ENCODE peak calls at places on chromosomes 2 and 18, in ten cellular contexts. One of them, this sample, is unnamed.

GRCh38 chr2:230873670-230874401 is 9.1 kb downstream of the ITM2C start:
- DNase-seq in stimulated activated CD8-positive, alpha-beta memory T cell treated with anti-CD3 and anti-CD28 coated beads, Interleukin-15, amount 100 ng/mL, for 24 hours: no peak
- DNase-seq in CD8-positive, alpha-beta memory T cell: no peak
- DNase-seq in osteoblast: peak; percentile 80
- DNase-seq in stimulated activated CD4-positive, alpha-beta T cell treated with anti-CD3 and anti-CD28 coated beads, Interleukin-15, amount 100 ng/mL, for 1 hour: no peak
- DNase-seq in EL: no peak
- DNase-seq in astrocyte of the cerebellum: no peak
- DNase-seq in EH: no peak
- DNase-seq in GM12864: peak; percentile 76
- DNase-seq in NCI-H1105: no peak
- DNase-seq in this sample: no peak

GRCh38 chr2:40440835-40441234 is 11.1 kb downstream of the SLC8A1 start:
- DNase-seq in stimulated activated CD8-positive, alpha-beta memory T cell treated with anti-CD3 and anti-CD28 coated beads, Interleukin-15, amount 100 ng/mL, for 24 hours: no peak
- DNase-seq in CD8-positive, alpha-beta memory T cell: no peak
- DNase-seq in osteoblast: no peak
- DNase-seq in stimulated activated CD4-positive, alpha-beta T cell treated with anti-CD3 and anti-CD28 coated beads, Interleukin-15, amount 100 ng/mL, for 1 hour: no peak
- DNase-seq in EL: no peak
- DNase-seq in astrocyte of the cerebellum: no peak
- DNase-seq in EH: peak; percentile 83
- DNase-seq in GM12864: no peak
- DNase-seq in NCI-H1105: no peak
- DNase-seq in this sample: no peak

GRCh38 chr2:136751406-136751805 is 13.9 kb upstream of the THSD7B start:
- DNase-seq in stimulated activated CD8-positive, alpha-beta memory T cell treated with anti-CD3 and anti-CD28 coated beads, Interleukin-15, amount 100 ng/mL, for 24 hours: no peak
- DNase-seq in CD8-positive, alpha-beta memory T cell: no peak
- DNase-seq in osteoblast: no peak
- DNase-seq in stimulated activated CD4-positive, alpha-beta T cell treated with anti-CD3 and anti-CD28 coated beads, Interleukin-15, amount 100 ng/mL, for 1 hour: no peak
- DNase-seq in EL: no peak
- DNase-seq in astrocyte of the cerebellum: no peak
- DNase-seq in EH: no peak
- DNase-seq in GM12864: no peak
- DNase-seq in NCI-H1105: no peak
- DNase-seq in this sample: no peak

GRCh38 chr2:60480089-60480773 is 73.2 kb downstream of the BCL11A start:
- DNase-seq in stimulated activated CD8-positive, alpha-beta memory T cell treated with anti-CD3 and anti-CD28 coated beads, Interleukin-15, amount 100 ng/mL, for 24 hours: no peak
- DNase-seq in CD8-positive, alpha-beta memory T cell: no peak
- DNase-seq in osteoblast: no peak
- DNase-seq in stimulated activated CD4-positive, alpha-beta T cell treated with anti-CD3 and anti-CD28 coated beads, Interleukin-15, amount 100 ng/mL, for 1 hour: no peak
- DNase-seq in EL: peak; percentile 4
- DNase-seq in astrocyte of the cerebellum: no peak
- DNase-seq in EH: no peak
- DNase-seq in GM12864: no peak
- DNase-seq in NCI-H1105: no peak
- DNase-seq in this sample: no peak

GRCh38 chr18:79605481-79605880 is 74.1 kb upstream of the CTDP1 start:
- DNase-seq in stimulated activated CD8-positive, alpha-beta memory T cell treated with anti-CD3 and anti-CD28 coated beads, Interleukin-15, amount 100 ng/mL, for 24 hours: no peak
- DNase-seq in CD8-positive, alpha-beta memory T cell: no peak
- DNase-seq in osteoblast: peak; percentile 32
- DNase-seq in stimulated activated CD4-positive, alpha-beta T cell treated with anti-CD3 and anti-CD28 coated beads, Interleukin-15, amount 100 ng/mL, for 1 hour: no peak
- DNase-seq in EL: no peak
- DNase-seq in astrocyte of the cerebellum: no peak
- DNase-seq in EH: no peak
- DNase-seq in GM12864: no peak
- DNase-seq in NCI-H1105: no peak
- DNase-seq in this sample: no peak

GRCh38 chr2:133171396-133172004 is 396.8 kb downstream of the NCKAP5 start:
- DNase-seq in stimulated activated CD8-positive, alpha-beta memory T cell treated with anti-CD3 and anti-CD28 coated beads, Interleukin-15, amount 100 ng/mL, for 24 hours: no peak
- DNase-seq in CD8-positive, alpha-beta memory T cell: no peak
- DNase-seq in osteoblast: peak; percentile 52
- DNase-seq in stimulated activated CD4-positive, alpha-beta T cell treated with anti-CD3 and anti-CD28 coated beads, Interleukin-15, amount 100 ng/mL, for 1 hour: no peak
- DNase-seq in EL: peak; percentile 68
- DNase-seq in astrocyte of the cerebellum: peak; percentile 66
- DNase-seq in EH: peak; percentile 71
- DNase-seq in GM12864: peak; percentile 8
- DNase-seq in NCI-H1105: peak; percentile 33
- DNase-seq in this sample: peak; percentile 86

GRCh38 chr2:57869763-57870344 is 176.8 kb upstream of the VRK2 start:
- DNase-seq in stimulated activated CD8-positive, alpha-beta memory T cell treated with anti-CD3 and anti-CD28 coated beads, Interleukin-15, amount 100 ng/mL, for 24 hours: no peak
- DNase-seq in CD8-positive, alpha-beta memory T cell: no peak
- DNase-seq in osteoblast: no peak
- DNase-seq in stimulated activated CD4-positive, alpha-beta T cell treated with anti-CD3 and anti-CD28 coated beads, Interleukin-15, amount 100 ng/mL, for 1 hour: no peak
- DNase-seq in EL: no peak
- DNase-seq in astrocyte of the cerebellum: no peak
- DNase-seq in EH: no peak
- DNase-seq in GM12864: no peak
- DNase-seq in NCI-H1105: peak; percentile 31
- DNase-seq in this sample: peak; percentile 90

GRCh38 chr18:36402765-36403396 is 105.4 kb downstream of the FHOD3 start:
- DNase-seq in stimulated activated CD8-positive, alpha-beta memory T cell treated with anti-CD3 and anti-CD28 coated beads, Interleukin-15, amount 100 ng/mL, for 24 hours: no peak
- DNase-seq in CD8-positive, alpha-beta memory T cell: no peak
- DNase-seq in osteoblast: no peak
- DNase-seq in stimulated activated CD4-positive, alpha-beta T cell treated with anti-CD3 and anti-CD28 coated beads, Interleukin-15, amount 100 ng/mL, for 1 hour: no peak
- DNase-seq in EL: no peak
- DNase-seq in astrocyte of the cerebellum: peak; percentile 81
- DNase-seq in EH: no peak
- DNase-seq in GM12864: no peak
- DNase-seq in NCI-H1105: no peak
- DNase-seq in this sample: no peak

GRCh38 chr2:119753041-119753929 is 6.4 kb upstream of the PTPN4 start:
- DNase-seq in stimulated activated CD8-positive, alpha-beta memory T cell treated with anti-CD3 and anti-CD28 coated beads, Interleukin-15, amount 100 ng/mL, for 24 hours: no peak
- DNase-seq in CD8-positive, alpha-beta memory T cell: peak; percentile 47
- DNase-seq in osteoblast: no peak
- DNase-seq in stimulated activated CD4-positive, alpha-beta T cell treated with anti-CD3 and anti-CD28 coated beads, Interleukin-15, amount 100 ng/mL, for 1 hour: no peak
- DNase-seq in EL: peak; percentile 47
- DNase-seq in astrocyte of the cerebellum: no peak
- DNase-seq in EH: peak; percentile 59
- DNase-seq in GM12864: no peak
- DNase-seq in NCI-H1105: no peak
- DNase-seq in this sample: peak; percentile 35

GRCh38 chr2:191666733-191667132 is 11.2 kb upstream of the NABP1 start:
- DNase-seq in stimulated activated CD8-positive, alpha-beta memory T cell treated with anti-CD3 and anti-CD28 coated beads, Interleukin-15, amount 100 ng/mL, for 24 hours: no peak
- DNase-seq in CD8-positive, alpha-beta memory T cell: no peak
- DNase-seq in osteoblast: no peak
- DNase-seq in stimulated activated CD4-positive, alpha-beta T cell treated with anti-CD3 and anti-CD28 coated beads, Interleukin-15, amount 100 ng/mL, for 1 hour: no peak
- DNase-seq in EL: peak; percentile 73
- DNase-seq in astrocyte of the cerebellum: no peak
- DNase-seq in EH: peak; percentile 44
- DNase-seq in GM12864: peak; percentile 77
- DNase-seq in NCI-H1105: no peak
- DNase-seq in this sample: no peak

GRCh38 chr2:240611601-240612210 is 13.6 kb upstream of the GPR35 start:
- DNase-seq in stimulated activated CD8-positive, alpha-beta memory T cell treated with anti-CD3 and anti-CD28 coated beads, Interleukin-15, amount 100 ng/mL, for 24 hours: no peak
- DNase-seq in CD8-positive, alpha-beta memory T cell: no peak
- DNase-seq in osteoblast: peak; percentile 10
- DNase-seq in stimulated activated CD4-positive, alpha-beta T cell treated with anti-CD3 and anti-CD28 coated beads, Interleukin-15, amount 100 ng/mL, for 1 hour: no peak
- DNase-seq in EL: no peak
- DNase-seq in astrocyte of the cerebellum: no peak
- DNase-seq in EH: no peak
- DNase-seq in GM12864: no peak
- DNase-seq in NCI-H1105: no peak
- DNase-seq in this sample: no peak

GRCh38 chr18:36464126-36464651 is 166.7 kb downstream of the FHOD3 start:
- DNase-seq in stimulated activated CD8-positive, alpha-beta memory T cell treated with anti-CD3 and anti-CD28 coated beads, Interleukin-15, amount 100 ng/mL, for 24 hours: no peak
- DNase-seq in CD8-positive, alpha-beta memory T cell: no peak
- DNase-seq in osteoblast: no peak
- DNase-seq in stimulated activated CD4-positive, alpha-beta T cell treated with anti-CD3 and anti-CD28 coated beads, Interleukin-15, amount 100 ng/mL, for 1 hour: no peak
- DNase-seq in EL: no peak
- DNase-seq in astrocyte of the cerebellum: no peak
- DNase-seq in EH: no peak
- DNase-seq in GM12864: no peak
- DNase-seq in NCI-H1105: no peak
- DNase-seq in this sample: no peak

GRCh38 chr2:150878347-150878746 is 383.3 kb downstream of the RBM43 start:
- DNase-seq in stimulated activated CD8-positive, alpha-beta memory T cell treated with anti-CD3 and anti-CD28 coated beads, Interleukin-15, amount 100 ng/mL, for 24 hours: no peak
- DNase-seq in CD8-positive, alpha-beta memory T cell: no peak
- DNase-seq in osteoblast: no peak
- DNase-seq in stimulated activated CD4-positive, alpha-beta T cell treated with anti-CD3 and anti-CD28 coated beads, Interleukin-15, amount 100 ng/mL, for 1 hour: no peak
- DNase-seq in EL: peak; percentile 60
- DNase-seq in astrocyte of the cerebellum: no peak
- DNase-seq in EH: peak; percentile 49
- DNase-seq in GM12864: no peak
- DNase-seq in NCI-H1105: no peak
- DNase-seq in this sample: no peak

GRCh38 chr2:217551229-217551909 is 451.4 kb downstream of the TNS1 start:
- DNase-seq in stimulated activated CD8-positive, alpha-beta memory T cell treated with anti-CD3 and anti-CD28 coated beads, Interleukin-15, amount 100 ng/mL, for 24 hours: no peak
- DNase-seq in CD8-positive, alpha-beta memory T cell: no peak
- DNase-seq in osteoblast: peak; percentile 56
- DNase-seq in stimulated activated CD4-positive, alpha-beta T cell treated with anti-CD3 and anti-CD28 coated beads, Interleukin-15, amount 100 ng/mL, for 1 hour: no peak
- DNase-seq in EL: peak; percentile 94
- DNase-seq in astrocyte of the cerebellum: no peak
- DNase-seq in EH: peak; percentile 91
- DNase-seq in GM12864: no peak
- DNase-seq in NCI-H1105: no peak
- DNase-seq in this sample: no peak

GRCh38 chr2:20542761-20543578 is 96.1 kb downstream of the RHOB start:
- DNase-seq in stimulated activated CD8-positive, alpha-beta memory T cell treated with anti-CD3 and anti-CD28 coated beads, Interleukin-15, amount 100 ng/mL, for 24 hours: no peak
- DNase-seq in CD8-positive, alpha-beta memory T cell: no peak
- DNase-seq in osteoblast: peak; percentile 95
- DNase-seq in stimulated activated CD4-positive, alpha-beta T cell treated with anti-CD3 and anti-CD28 coated beads, Interleukin-15, amount 100 ng/mL, for 1 hour: no peak
- DNase-seq in EL: no peak
- DNase-seq in astrocyte of the cerebellum: no peak
- DNase-seq in EH: peak; percentile 42
- DNase-seq in GM12864: no peak
- DNase-seq in NCI-H1105: no peak
- DNase-seq in this sample: peak; percentile 30

GRCh38 chr2:162063899-162064298 is 10.1 kb downstream of the DPP4 start:
- DNase-seq in stimulated activated CD8-positive, alpha-beta memory T cell treated with anti-CD3 and anti-CD28 coated beads, Interleukin-15, amount 100 ng/mL, for 24 hours: no peak
- DNase-seq in CD8-positive, alpha-beta memory T cell: no peak
- DNase-seq in osteoblast: no peak
- DNase-seq in stimulated activated CD4-positive, alpha-beta T cell treated with anti-CD3 and anti-CD28 coated beads, Interleukin-15, amount 100 ng/mL, for 1 hour: no peak
- DNase-seq in EL: no peak
- DNase-seq in astrocyte of the cerebellum: no peak
- DNase-seq in EH: no peak
- DNase-seq in GM12864: no peak
- DNase-seq in NCI-H1105: no peak
- DNase-seq in this sample: no peak

GRCh38 chr2:3257166-3257565 is 120.5 kb downstream of the EIPR1 start:
- DNase-seq in stimulated activated CD8-positive, alpha-beta memory T cell treated with anti-CD3 and anti-CD28 coated beads, Interleukin-15, amount 100 ng/mL, for 24 hours: no peak
- DNase-seq in CD8-positive, alpha-beta memory T cell: no peak
- DNase-seq in osteoblast: no peak
- DNase-seq in stimulated activated CD4-positive, alpha-beta T cell treated with anti-CD3 and anti-CD28 coated beads, Interleukin-15, amount 100 ng/mL, for 1 hour: no peak
- DNase-seq in EL: no peak
- DNase-seq in astrocyte of the cerebellum: peak; percentile 18
- DNase-seq in EH: no peak
- DNase-seq in GM12864: no peak
- DNase-seq in NCI-H1105: no peak
- DNase-seq in this sample: peak; percentile 94

GRCh38 chr2:42788-43187 is 3.5 kb downstream of the FAM110C start:
- DNase-seq in stimulated activated CD8-positive, alpha-beta memory T cell treated with anti-CD3 and anti-CD28 coated beads, Interleukin-15, amount 100 ng/mL, for 24 hours: no peak
- DNase-seq in CD8-positive, alpha-beta memory T cell: no peak
- DNase-seq in osteoblast: no peak
- DNase-seq in stimulated activated CD4-positive, alpha-beta T cell treated with anti-CD3 and anti-CD28 coated beads, Interleukin-15, amount 100 ng/mL, for 1 hour: no peak
- DNase-seq in EL: no peak
- DNase-seq in astrocyte of the cerebellum: no peak
- DNase-seq in EH: no peak
- DNase-seq in GM12864: no peak
- DNase-seq in NCI-H1105: no peak
- DNase-seq in this sample: no peak

GRCh38 chr18:49007663-49008062 is 56.9 kb upstream of the SMAD7 start:
- DNase-seq in stimulated activated CD8-positive, alpha-beta memory T cell treated with anti-CD3 and anti-CD28 coated beads, Interleukin-15, amount 100 ng/mL, for 24 hours: no peak
- DNase-seq in CD8-positive, alpha-beta memory T cell: no peak
- DNase-seq in osteoblast: no peak
- DNase-seq in stimulated activated CD4-positive, alpha-beta T cell treated with anti-CD3 and anti-CD28 coated beads, Interleukin-15, amount 100 ng/mL, for 1 hour: no peak
- DNase-seq in EL: no peak
- DNase-seq in astrocyte of the cerebellum: no peak
- DNase-seq in EH: no peak
- DNase-seq in GM12864: no peak
- DNase-seq in NCI-H1105: no peak
- DNase-seq in this sample: no peak

GRCh38 chr18:76457475-76457874 is 37.6 kb downstream of the ZNF516 start:
- DNase-seq in stimulated activated CD8-positive, alpha-beta memory T cell treated with anti-CD3 and anti-CD28 coated beads, Interleukin-15, amount 100 ng/mL, for 24 hours: no peak
- DNase-seq in CD8-positive, alpha-beta memory T cell: no peak
- DNase-seq in osteoblast: no peak
- DNase-seq in stimulated activated CD4-positive, alpha-beta T cell treated with anti-CD3 and anti-CD28 coated beads, Interleukin-15, amount 100 ng/mL, for 1 hour: no peak
- DNase-seq in EL: no peak
- DNase-seq in astrocyte of the cerebellum: no peak
- DNase-seq in EH: peak; percentile 60
- DNase-seq in GM12864: no peak
- DNase-seq in NCI-H1105: no peak
- DNase-seq in this sample: no peak

GRCh38 chr2:74876081-74876886 is 42.4 kb downstream of the HK2 start:
- DNase-seq in stimulated activated CD8-positive, alpha-beta memory T cell treated with anti-CD3 and anti-CD28 coated beads, Interleukin-15, amount 100 ng/mL, for 24 hours: no peak
- DNase-seq in CD8-positive, alpha-beta memory T cell: peak; percentile 54
- DNase-seq in osteoblast: peak; percentile 94
- DNase-seq in stimulated activated CD4-positive, alpha-beta T cell treated with anti-CD3 and anti-CD28 coated beads, Interleukin-15, amount 100 ng/mL, for 1 hour: peak; percentile 7
- DNase-seq in EL: peak; percentile 58
- DNase-seq in astrocyte of the cerebellum: no peak
- DNase-seq in EH: peak; percentile 67
- DNase-seq in GM12864: peak; percentile 10
- DNase-seq in NCI-H1105: peak; percentile 52
- DNase-seq in this sample: peak; percentile 65

GRCh38 chr2:133341575-133341974 is 226.7 kb downstream of the NCKAP5 start:
- DNase-seq in stimulated activated CD8-positive, alpha-beta memory T cell treated with anti-CD3 and anti-CD28 coated beads, Interleukin-15, amount 100 ng/mL, for 24 hours: no peak
- DNase-seq in CD8-positive, alpha-beta memory T cell: no peak
- DNase-seq in osteoblast: peak; percentile 2
- DNase-seq in stimulated activated CD4-positive, alpha-beta T cell treated with anti-CD3 and anti-CD28 coated beads, Interleukin-15, amount 100 ng/mL, for 1 hour: no peak
- DNase-seq in EL: no peak
- DNase-seq in astrocyte of the cerebellum: no peak
- DNase-seq in EH: no peak
- DNase-seq in GM12864: no peak
- DNase-seq in NCI-H1105: no peak
- DNase-seq in this sample: no peak

GRCh38 chr2:3789246-3789645 is 85.9 kb downstream of the DCDC2C start:
- DNase-seq in stimulated activated CD8-positive, alpha-beta memory T cell treated with anti-CD3 and anti-CD28 coated beads, Interleukin-15, amount 100 ng/mL, for 24 hours: no peak
- DNase-seq in CD8-positive, alpha-beta memory T cell: no peak
- DNase-seq in osteoblast: peak; percentile 26
- DNase-seq in stimulated activated CD4-positive, alpha-beta T cell treated with anti-CD3 and anti-CD28 coated beads, Interleukin-15, amount 100 ng/mL, for 1 hour: no peak
- DNase-seq in EL: no peak
- DNase-seq in astrocyte of the cerebellum: no peak
- DNase-seq in EH: no peak
- DNase-seq in GM12864: no peak
- DNase-seq in NCI-H1105: no peak
- DNase-seq in this sample: no peak

GRCh38 chr2:66362651-66363050 is 72.3 kb upstream of the MEIS1 start:
- DNase-seq in stimulated activated CD8-positive, alpha-beta memory T cell treated with anti-CD3 and anti-CD28 coated beads, Interleukin-15, amount 100 ng/mL, for 24 hours: no peak
- DNase-seq in CD8-positive, alpha-beta memory T cell: no peak
- DNase-seq in osteoblast: no peak
- DNase-seq in stimulated activated CD4-positive, alpha-beta T cell treated with anti-CD3 and anti-CD28 coated beads, Interleukin-15, amount 100 ng/mL, for 1 hour: no peak
- DNase-seq in EL: no peak
- DNase-seq in astrocyte of the cerebellum: no peak
- DNase-seq in EH: no peak
- DNase-seq in GM12864: no peak
- DNase-seq in NCI-H1105: no peak
- DNase-seq in this sample: no peak

GRCh38 chr2:159199751-159200465 is 86.6 kb downstream of the WDSUB1 start:
- DNase-seq in stimulated activated CD8-positive, alpha-beta memory T cell treated with anti-CD3 and anti-CD28 coated beads, Interleukin-15, amount 100 ng/mL, for 24 hours: no peak
- DNase-seq in CD8-positive, alpha-beta memory T cell: no peak
- DNase-seq in osteoblast: no peak
- DNase-seq in stimulated activated CD4-positive, alpha-beta T cell treated with anti-CD3 and anti-CD28 coated beads, Interleukin-15, amount 100 ng/mL, for 1 hour: no peak
- DNase-seq in EL: no peak
- DNase-seq in astrocyte of the cerebellum: no peak
- DNase-seq in EH: no peak
- DNase-seq in GM12864: no peak
- DNase-seq in NCI-H1105: no peak
- DNase-seq in this sample: no peak

GRCh38 chr2:169526451-169526850 is 16.9 kb downstream of the KLHL41 start:
- DNase-seq in stimulated activated CD8-positive, alpha-beta memory T cell treated with anti-CD3 and anti-CD28 coated beads, Interleukin-15, amount 100 ng/mL, for 24 hours: no peak
- DNase-seq in CD8-positive, alpha-beta memory T cell: no peak
- DNase-seq in osteoblast: no peak
- DNase-seq in stimulated activated CD4-positive, alpha-beta T cell treated with anti-CD3 and anti-CD28 coated beads, Interleukin-15, amount 100 ng/mL, for 1 hour: no peak
- DNase-seq in EL: peak; percentile 16
- DNase-seq in astrocyte of the cerebellum: no peak
- DNase-seq in EH: peak; percentile 13
- DNase-seq in GM12864: no peak
- DNase-seq in NCI-H1105: no peak
- DNase-seq in this sample: no peak

GRCh38 chr2:231494669-231495068 is 30.4 kb upstream of the NCL start:
- DNase-seq in stimulated activated CD8-positive, alpha-beta memory T cell treated with anti-CD3 and anti-CD28 coated beads, Interleukin-15, amount 100 ng/mL, for 24 hours: no peak
- DNase-seq in CD8-positive, alpha-beta memory T cell: no peak
- DNase-seq in osteoblast: peak; percentile 44
- DNase-seq in stimulated activated CD4-positive, alpha-beta T cell treated with anti-CD3 and anti-CD28 coated beads, Interleukin-15, amount 100 ng/mL, for 1 hour: no peak
- DNase-seq in EL: no peak
- DNase-seq in astrocyte of the cerebellum: no peak
- DNase-seq in EH: no peak
- DNase-seq in GM12864: no peak
- DNase-seq in NCI-H1105: no peak
- DNase-seq in this sample: no peak

GRCh38 chr18:41075212-41075611 is 879.8 kb upstream of the PIK3C3 start:
- DNase-seq in stimulated activated CD8-positive, alpha-beta memory T cell treated with anti-CD3 and anti-CD28 coated beads, Interleukin-15, amount 100 ng/mL, for 24 hours: no peak
- DNase-seq in CD8-positive, alpha-beta memory T cell: no peak
- DNase-seq in osteoblast: peak; percentile 62
- DNase-seq in stimulated activated CD4-positive, alpha-beta T cell treated with anti-CD3 and anti-CD28 coated beads, Interleukin-15, amount 100 ng/mL, for 1 hour: no peak
- DNase-seq in EL: peak; percentile 5
- DNase-seq in astrocyte of the cerebellum: peak; percentile 82
- DNase-seq in EH: peak; percentile 85
- DNase-seq in GM12864: no peak
- DNase-seq in NCI-H1105: no peak
- DNase-seq in this sample: no peak

This sample was measured in NCI-H1694 treated with DMSO at 0.1 percent for 48 hours.